ENCODE peak calls at places on chromosomes 5 and 9, in eight cellular contexts. One of them, this sample, is unnamed.
A peak's percentile ranks its signal among the peaks of the same experiment; 100 is the strongest.

GRCh38 chr5:1367149-1367548 is 22.2 kb upstream of the CLPTM1L start:
- DNase-seq in brain microvascular endothelial cell: no peak
- DNase-seq in lower lobe of right lung: no peak
- DNase-seq in heart right ventricle: no peak
- DNase-seq in left lung: no peak
- DNase-seq in endothelial cell of umbilical vein: no peak
- DNase-seq in AG04450: no peak
- DNase-seq in right atrium auricular region: no peak
- DNase-seq in this sample: no peak

GRCh38 chr9:18485691-18486090 is 11.7 kb downstream of the ADAMTSL1 start:
- DNase-seq in brain microvascular endothelial cell: peak; percentile 51
- DNase-seq in lower lobe of right lung: no peak
- DNase-seq in heart right ventricle: no peak
- DNase-seq in left lung: no peak
- DNase-seq in endothelial cell of umbilical vein: no peak
- DNase-seq in AG04450: no peak
- DNase-seq in right atrium auricular region: no peak
- DNase-seq in this sample: no peak

GRCh38 chr5:169641253-169641652 is 4.2 kb downstream of the DOCK2 start:
- DNase-seq in brain microvascular endothelial cell: no peak
- DNase-seq in lower lobe of right lung: no peak
- DNase-seq in heart right ventricle: no peak
- DNase-seq in left lung: no peak
- DNase-seq in endothelial cell of umbilical vein: peak; percentile 32
- DNase-seq in AG04450: no peak
- DNase-seq in right atrium auricular region: no peak
- DNase-seq in this sample: no peak

GRCh38 chr9:21591221-21592062 is 109.3 kb upstream of the IFNE start:
- DNase-seq in brain microvascular endothelial cell: peak; percentile 98
- DNase-seq in lower lobe of right lung: no peak
- DNase-seq in heart right ventricle: no peak
- DNase-seq in left lung: peak; percentile 34
- DNase-seq in endothelial cell of umbilical vein: peak; percentile 94
- DNase-seq in AG04450: peak; percentile 91
- DNase-seq in right atrium auricular region: peak; percentile 87
- DNase-seq in this sample: peak; percentile 78

GRCh38 chr5:95252801-95253200 is 32.1 kb downstream of the MCTP1 start:
- DNase-seq in brain microvascular endothelial cell: no peak
- DNase-seq in lower lobe of right lung: no peak
- DNase-seq in heart right ventricle: no peak
- DNase-seq in left lung: no peak
- DNase-seq in endothelial cell of umbilical vein: no peak
- DNase-seq in AG04450: no peak
- DNase-seq in right atrium auricular region: no peak
- DNase-seq in this sample: no peak

GRCh38 chr5:63570752-63571151 is 391.5 kb downstream of the HTR1A start:
- DNase-seq in brain microvascular endothelial cell: no peak
- DNase-seq in lower lobe of right lung: no peak
- DNase-seq in heart right ventricle: no peak
- DNase-seq in left lung: peak; percentile 57
- DNase-seq in endothelial cell of umbilical vein: no peak
- DNase-seq in AG04450: no peak
- DNase-seq in right atrium auricular region: no peak
- DNase-seq in this sample: no peak

GRCh38 chr9:72856985-72857631 is 95.7 kb downstream of the ALDH1A1 start:
- DNase-seq in brain microvascular endothelial cell: peak; percentile 66
- DNase-seq in lower lobe of right lung: no peak
- DNase-seq in heart right ventricle: no peak
- DNase-seq in left lung: no peak
- DNase-seq in endothelial cell of umbilical vein: peak; percentile 74
- DNase-seq in AG04450: peak; percentile 16
- DNase-seq in right atrium auricular region: no peak
- DNase-seq in this sample: peak; percentile 20

GRCh38 chr9:135282001-135282731 is 194.7 kb downstream of the OLFM1 start:
- DNase-seq in brain microvascular endothelial cell: no peak
- DNase-seq in lower lobe of right lung: peak; percentile 73
- DNase-seq in heart right ventricle: peak; percentile 72
- DNase-seq in left lung: peak; percentile 89
- DNase-seq in endothelial cell of umbilical vein: no peak
- DNase-seq in AG04450: no peak
- DNase-seq in right atrium auricular region: no peak
- DNase-seq in this sample: peak; percentile 95

GRCh38 chr5:88713818-88714217 is 169.2 kb downstream of the MEF2C start:
- DNase-seq in brain microvascular endothelial cell: no peak
- DNase-seq in lower lobe of right lung: no peak
- DNase-seq in heart right ventricle: no peak
- DNase-seq in left lung: no peak
- DNase-seq in endothelial cell of umbilical vein: no peak
- DNase-seq in AG04450: no peak
- DNase-seq in right atrium auricular region: no peak
- DNase-seq in this sample: no peak

GRCh38 chr9:109816490-109816889 is 36.5 kb downstream of the PALM2AKAP2 start:
- DNase-seq in brain microvascular endothelial cell: peak; percentile 99
- DNase-seq in lower lobe of right lung: no peak
- DNase-seq in heart right ventricle: no peak
- DNase-seq in left lung: no peak
- DNase-seq in endothelial cell of umbilical vein: peak; percentile 60
- DNase-seq in AG04450: peak; percentile 94
- DNase-seq in right atrium auricular region: peak; percentile 79
- DNase-seq in this sample: peak; percentile 62

GRCh38 chr5:167853421-167853820 is 438.0 kb upstream of the WWC1 start:
- DNase-seq in brain microvascular endothelial cell: no peak
- DNase-seq in lower lobe of right lung: no peak
- DNase-seq in heart right ventricle: no peak
- DNase-seq in left lung: no peak
- DNase-seq in endothelial cell of umbilical vein: no peak
- DNase-seq in AG04450: peak; percentile 8
- DNase-seq in right atrium auricular region: no peak
- DNase-seq in this sample: no peak

GRCh38 chr5:78056901-78057514 is 237.5 kb downstream of the AP3B1 start:
- DNase-seq in brain microvascular endothelial cell: peak; percentile 16
- DNase-seq in lower lobe of right lung: no peak
- DNase-seq in heart right ventricle: no peak
- DNase-seq in left lung: no peak
- DNase-seq in endothelial cell of umbilical vein: peak; percentile 83
- DNase-seq in AG04450: no peak
- DNase-seq in right atrium auricular region: no peak
- DNase-seq in this sample: no peak

GRCh38 chr9:123642291-123643278 is 286.6 kb downstream of the CRB2 start:
- DNase-seq in brain microvascular endothelial cell: peak; percentile 28
- DNase-seq in lower lobe of right lung: peak; percentile 61
- DNase-seq in heart right ventricle: no peak
- DNase-seq in left lung: no peak
- DNase-seq in endothelial cell of umbilical vein: no peak
- DNase-seq in AG04450: no peak
- DNase-seq in right atrium auricular region: no peak
- DNase-seq in this sample: peak; percentile 61

GRCh38 chr9:110538169-110538568 is 41.4 kb downstream of the SVEP1 start:
- DNase-seq in brain microvascular endothelial cell: no peak
- DNase-seq in lower lobe of right lung: no peak
- DNase-seq in heart right ventricle: no peak
- DNase-seq in left lung: no peak
- DNase-seq in endothelial cell of umbilical vein: no peak
- DNase-seq in AG04450: peak; percentile 30
- DNase-seq in right atrium auricular region: no peak
- DNase-seq in this sample: no peak

GRCh38 chr5:149931992-149932436 is 12.6 kb downstream of the PDE6A start:
- DNase-seq in brain microvascular endothelial cell: no peak
- DNase-seq in lower lobe of right lung: no peak
- DNase-seq in heart right ventricle: no peak
- DNase-seq in left lung: no peak
- DNase-seq in endothelial cell of umbilical vein: no peak
- DNase-seq in AG04450: no peak
- DNase-seq in right atrium auricular region: no peak
- DNase-seq in this sample: no peak

GRCh38 chr9:91395553-91396470 is 27.8 kb downstream of the NFIL3 start:
- DNase-seq in brain microvascular endothelial cell: peak; percentile 59
- DNase-seq in lower lobe of right lung: no peak
- DNase-seq in heart right ventricle: no peak
- DNase-seq in left lung: no peak
- DNase-seq in endothelial cell of umbilical vein: peak; percentile 66
- DNase-seq in AG04450: peak; percentile 47
- DNase-seq in right atrium auricular region: no peak
- DNase-seq in this sample: no peak

DNA sequence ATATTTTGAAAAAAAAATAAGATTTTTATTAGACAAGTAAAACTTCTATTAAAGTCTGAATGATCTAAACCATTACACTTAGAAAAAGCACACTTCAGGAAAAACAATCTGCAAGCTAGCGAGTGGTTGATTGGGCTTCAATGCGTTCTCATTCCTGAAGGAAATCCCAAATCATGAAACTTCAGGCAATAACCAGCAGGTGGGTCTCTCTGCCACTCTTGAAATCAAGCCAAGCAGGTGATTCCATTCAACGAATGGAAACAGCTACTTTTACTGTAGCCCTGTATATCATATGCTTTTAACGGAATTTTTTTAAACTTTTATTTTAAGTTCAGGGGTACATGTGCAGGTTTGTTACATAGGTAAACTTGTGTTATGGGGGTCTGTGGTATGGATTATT is 234.5 kb upstream of the TRPM3 start:
- DNase-seq in brain microvascular endothelial cell: no peak
- DNase-seq in lower lobe of right lung: no peak
- DNase-seq in heart right ventricle: no peak
- DNase-seq in left lung: no peak
- DNase-seq in endothelial cell of umbilical vein: no peak
- DNase-seq in AG04450: no peak
- DNase-seq in right atrium auricular region: no peak
- DNase-seq in this sample: no peak
- TF ChIP-seq CTCF in brain microvascular endothelial cell: no peak
- TF ChIP-seq CTCF in lower lobe of right lung: no peak
- TF ChIP-seq CTCF in heart right ventricle: no peak
- TF ChIP-seq CTCF in left lung: no peak
- TF ChIP-seq CTCF in endothelial cell of umbilical vein: no peak
- TF ChIP-seq CTCF in AG04450: no peak
- TF ChIP-seq CTCF in right atrium auricular region: no peak
- TF ChIP-seq CTCF in this sample: no peak

DNA sequence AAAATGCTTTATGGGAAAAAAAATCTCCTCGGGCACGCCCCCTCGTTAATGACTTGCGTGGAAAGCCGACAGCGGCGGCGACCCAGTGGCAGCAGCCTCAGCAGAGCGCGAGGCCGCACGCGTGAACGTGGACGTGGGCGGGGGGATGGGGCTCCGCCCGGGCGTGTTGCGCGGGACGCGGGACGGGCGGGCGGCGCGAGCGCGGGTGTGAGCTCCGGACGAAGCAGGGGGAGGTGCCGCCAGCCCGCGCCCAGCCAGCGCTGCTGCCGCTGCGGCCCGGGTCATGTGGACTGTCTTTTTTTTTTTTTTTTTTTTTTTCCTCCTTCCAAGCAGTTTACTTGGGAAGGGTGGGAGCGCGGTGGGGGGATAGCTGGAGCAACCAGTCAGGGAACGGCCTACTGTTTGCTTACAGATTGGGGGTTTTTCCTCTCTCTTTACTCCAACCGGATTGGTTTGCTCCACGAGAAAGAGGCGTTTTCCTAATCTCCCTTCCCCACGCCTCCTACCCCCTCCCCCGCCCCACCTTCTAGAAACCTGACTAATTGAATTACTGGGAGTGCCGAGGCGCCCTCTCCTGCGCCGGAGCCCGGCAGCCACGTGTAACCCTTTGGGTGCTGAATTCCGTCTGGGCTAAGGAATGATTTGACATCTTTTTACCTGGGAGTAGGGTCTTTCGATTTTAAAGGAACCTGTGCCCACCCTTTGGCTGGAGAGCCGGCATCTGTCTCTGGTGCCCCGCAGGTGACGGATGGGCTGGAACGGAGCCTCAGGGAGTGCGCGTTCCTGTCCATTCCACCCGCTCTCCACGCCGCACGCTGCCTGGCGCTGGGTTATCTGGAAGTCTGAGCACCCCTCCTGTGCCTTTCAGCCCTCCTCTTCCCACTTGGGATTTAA is 1.7 kb upstream of the EFNA5 start:
- DNase-seq in brain microvascular endothelial cell: peak; percentile 95
- DNase-seq in lower lobe of right lung: peak; percentile 87
- DNase-seq in heart right ventricle: peak; percentile 66
- DNase-seq in left lung: peak; percentile 85
- DNase-seq in endothelial cell of umbilical vein: peak; percentile 97
- DNase-seq in AG04450: peak; percentile 84
- DNase-seq in right atrium auricular region: peak; percentile 80
- DNase-seq in this sample: peak; percentile 54
- H3K27ac ChIP-seq in brain microvascular endothelial cell: peak overlapping the region; percentile 89
- H3K27ac ChIP-seq in lower lobe of right lung: peak overlapping the region; percentile 54
- H3K27ac ChIP-seq in heart right ventricle: peak overlapping the region; percentile 93
- H3K27ac ChIP-seq in left lung: peak overlapping the region; percentile 53
- H3K27ac ChIP-seq in endothelial cell of umbilical vein: peak overlapping the region; percentile 63
- H3K27ac ChIP-seq in AG04450: peak overlapping the region; percentile 39
- H3K27ac ChIP-seq in right atrium auricular region: peak overlapping the region; percentile 89
- H3K27ac ChIP-seq in this sample: no peak overlapping the region

DNA sequence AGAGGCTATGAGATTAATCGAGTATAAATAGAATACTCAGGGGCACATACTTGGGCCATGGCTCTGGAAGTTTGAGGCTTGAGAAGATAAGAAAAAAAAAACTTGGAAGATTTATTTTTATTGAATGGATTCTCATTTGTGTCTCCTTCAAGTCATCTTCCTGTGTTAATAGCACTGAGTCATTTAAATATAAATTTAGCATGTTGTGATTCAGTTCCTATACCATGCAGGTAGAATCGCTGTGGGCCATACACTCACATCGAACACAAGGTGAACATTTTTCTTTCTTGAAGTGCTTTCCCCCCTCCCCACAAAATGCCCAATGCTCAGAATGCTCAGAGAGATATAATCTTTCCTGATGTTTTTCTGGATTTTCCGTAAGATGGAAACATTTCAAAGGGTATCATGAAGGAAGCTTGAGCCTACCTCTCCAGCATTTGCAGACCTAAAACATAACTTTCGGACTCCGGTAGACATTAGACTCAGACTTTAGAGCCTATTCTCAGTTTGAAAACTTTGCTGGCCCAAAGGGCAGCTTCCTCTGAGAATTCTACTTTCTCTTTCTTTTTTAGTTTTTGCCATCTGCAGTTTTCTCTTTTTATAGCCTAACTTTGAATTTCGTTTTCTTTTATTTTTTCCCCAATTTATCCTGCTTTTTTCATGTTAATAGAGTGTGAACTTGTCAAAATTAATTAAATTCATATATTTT is 737.6 kb upstream of the NUDT12 start:
- DNase-seq in brain microvascular endothelial cell: no peak
- DNase-seq in lower lobe of right lung: no peak
- DNase-seq in heart right ventricle: no peak
- DNase-seq in left lung: no peak
- DNase-seq in endothelial cell of umbilical vein: no peak
- DNase-seq in AG04450: no peak
- DNase-seq in right atrium auricular region: no peak
- DNase-seq in this sample: no peak
- H3K4me3 ChIP-seq in brain microvascular endothelial cell: no peak overlapping the region
- H3K4me3 ChIP-seq in lower lobe of right lung: no peak overlapping the region
- H3K4me3 ChIP-seq in heart right ventricle: no peak overlapping the region
- H3K4me3 ChIP-seq in left lung: no peak overlapping the region
- H3K4me3 ChIP-seq in endothelial cell of umbilical vein: no peak overlapping the region
- H3K4me3 ChIP-seq in AG04450: no peak overlapping the region
- H3K4me3 ChIP-seq in right atrium auricular region: no peak overlapping the region
- H3K4me3 ChIP-seq in this sample: no peak overlapping the region

DNA sequence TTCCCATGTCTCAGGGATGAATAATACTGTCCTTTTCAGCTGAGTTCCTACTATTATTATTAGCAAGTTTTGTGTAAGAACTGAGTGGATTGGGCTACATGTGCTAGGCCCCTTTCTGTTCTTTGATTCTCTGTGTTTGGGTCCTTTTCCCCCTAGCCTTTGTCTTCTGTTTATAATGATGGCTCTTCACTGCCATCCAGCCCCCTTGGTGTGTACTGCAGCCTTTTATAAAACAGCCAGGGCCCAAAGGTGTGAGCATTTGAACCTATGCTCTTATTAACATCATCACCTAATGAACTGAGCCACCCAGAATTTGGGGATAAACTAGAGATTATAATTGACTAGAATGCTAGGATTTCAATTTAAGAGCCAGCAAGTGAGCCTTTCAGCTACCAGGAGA is 52.6 kb downstream of the PLAC8L1 start:
- DNase-seq in brain microvascular endothelial cell: no peak
- DNase-seq in lower lobe of right lung: no peak
- DNase-seq in heart right ventricle: no peak
- DNase-seq in left lung: no peak
- DNase-seq in endothelial cell of umbilical vein: no peak
- DNase-seq in AG04450: no peak
- DNase-seq in right atrium auricular region: peak; percentile 44
- DNase-seq in this sample: no peak
- TF ChIP-seq CTCF in brain microvascular endothelial cell: peak; percentile 58
- TF ChIP-seq CTCF in lower lobe of right lung: no peak
- TF ChIP-seq CTCF in heart right ventricle: no peak
- TF ChIP-seq CTCF in left lung: no peak
- TF ChIP-seq CTCF in endothelial cell of umbilical vein: peak; percentile 18
- TF ChIP-seq CTCF in AG04450: peak; percentile 35
- TF ChIP-seq CTCF in right atrium auricular region: no peak
- TF ChIP-seq CTCF in this sample: no peak

This sample was measured in adrenal gland.